ENCODE peak calls at places on chromosomes 4 and X, in eight cellular contexts. D is hepatocyte, C is SK-N-SH, Q is GM23338, X is neural progenitor cell, W is PC-3, O is MM.1S, L is HCT116. F is an unnamed sample.

GRCh38 chrX:134926864-134927263 is 63.9 kb upstream of the SMIM10 start:
- DNase-seq in O (no peak), X (no peak), Q (no peak), C (no peak), W (no peak), D (no peak), L (no peak), F (no peak)

GRCh38 chr4:52173470-52174055 is 122.5 kb downstream of the SPATA18 start:
- DNase-seq in C (no peak), D (no peak), X (no peak), L (no peak), Q (no peak), O (no peak), W (no peak), F (no peak)

GRCh38 chr4:153735901-153736461 is 23.8 kb downstream of the RNF175 start:
- DNase-seq in D (no peak), X (no peak), W (peak), C (no peak), L (no peak), Q (no peak), O (no peak), F (no peak)

GRCh38 chr4:111905511-111905910 is 239.7 kb upstream of the FAM241A start:
- DNase-seq in X (no peak), C (no peak), O (no peak), D (no peak), L (no peak), Q (no peak), W (no peak), F (no peak)

GRCh38 chr4:7103031-7103598 is 35.3 kb upstream of the GRPEL1 start:
- DNase-seq in O (peak), Q (peak), C (peak), L (peak), W (peak), D (peak), X (peak), F (peak)

GRCh38 chr4:90215286-90215685 is 88.1 kb downstream of the CCSER1 start:
- DNase-seq in D (peak), C (no peak), L (no peak), O (peak), Q (no peak), X (no peak), W (peak), F (no peak)

GRCh38 chrX:30280428-30280827 is 28.8 kb downstream of the NR0B1 start:
- DNase-seq in C (no peak), O (no peak), D (no peak), L (no peak), Q (no peak), W (no peak), X (no peak), F (no peak)

GRCh38 chr4:8762356-8762755 is 109.3 kb downstream of the HMX1 start:
- DNase-seq in C (no peak), D (no peak), Q (no peak), O (no peak), L (no peak), W (no peak), X (no peak), F (no peak)

GRCh38 chrX:31500920-31501319 is 429.1 kb upstream of the FTHL17 start:
- DNase-seq in W (no peak), C (no peak), Q (peak), L (no peak), X (no peak), D (no peak), O (peak), F (no peak)

GRCh38 chr4:83569967-83570366 is 34.1 kb downstream of the GPAT3 start:
- DNase-seq in D (no peak), Q (no peak), C (no peak), X (no peak), L (no peak), O (no peak), W (peak), F (peak)

GRCh38 chr4:165384608-165385007 is 5.8 kb downstream of the CPE start:
- DNase-seq in O (no peak), X (no peak), D (peak), W (no peak), Q (peak), L (no peak), C (peak), F (no peak)

GRCh38 chr4:188781655-188782054 is 642.4 kb downstream of the TRIML1 start:
- DNase-seq in X (peak), C (peak), W (peak), Q (peak), D (peak), O (peak), L (peak), F (no peak)

GRCh38 chr4:180832086-180832485 is 1411.1 kb upstream of the TENM3 start:
- DNase-seq in C (no peak), L (no peak), X (peak), O (no peak), W (peak), Q (peak), D (no peak), F (peak)

GRCh38 chr4:152709675-152710438 is 30.1 kb upstream of the TMEM154 start:
- DNase-seq in Q (peak), D (no peak), W (peak), X (no peak), C (no peak), L (no peak), O (peak), F (no peak)

GRCh38 chrX:103329991-103330390 is at the start of gene TCEAL7:
- DNase-seq in X (peak), D (peak), O (no peak), L (no peak), C (peak), W (no peak), Q (peak), F (no peak)

GRCh38 chr4:114599231-114600065 is 841 bp downstream of the UGT8 start:
- DNase-seq in C (peak), X (peak), D (peak), O (no peak), W (no peak), Q (peak), L (peak), F (peak)

GRCh38 chrX:147978931-147979330 is 2.2 kb upstream of the FMR1NB start:
- DNase-seq in L (no peak), C (no peak), W (peak), Q (no peak), X (no peak), D (no peak), O (no peak), F (no peak)

GRCh38 chr4:52103314-52103713 is 52.2 kb downstream of the SPATA18 start:
- DNase-seq in X (peak), C (peak), O (no peak), L (no peak), W (peak), Q (peak), D (peak), F (no peak)

GRCh38 chr4:7389101-7389701 is 45.5 kb downstream of the PSAPL1 start:
- DNase-seq in O (no peak), W (no peak), D (no peak), X (no peak), L (no peak), C (peak), Q (no peak), F (no peak)

GRCh38 chr4:3773552-3774001 is 7.4 kb downstream of the ADRA2C start:
- DNase-seq in X (no peak), D (no peak), C (no peak), O (no peak), W (no peak), L (no peak), Q (no peak), F (no peak)

GRCh38 chr4:107718351-107718965 is 1.6 kb downstream of the PAPSS1 start:
- DNase-seq in D (no peak), X (no peak), C (no peak), Q (no peak), L (no peak), O (peak), W (peak), F (peak)

GRCh38 chrX:130174051-130174704 is 2.4 kb downstream of the RAB33A start:
- DNase-seq in C (peak), Q (no peak), X (no peak), O (no peak), W (peak), D (no peak), L (no peak), F (no peak)

GRCh38 chrX:20315140-20315539 is 48.4 kb upstream of the RPS6KA3 start:
- DNase-seq in Q (no peak), W (no peak), X (no peak), O (peak), C (no peak), L (no peak), D (peak), F (peak)

GRCh38 chr4:103207673-103208072 is 9.5 kb upstream of the CENPE start:
- DNase-seq in O (no peak), C (no peak), W (peak), X (peak), L (peak), Q (peak), D (peak), F (no peak)

GRCh38 chrX:68754406-68754805 is 74.4 kb upstream of the EFNB1 start:
- DNase-seq in X (no peak), D (no peak), O (no peak), Q (no peak), L (no peak), W (no peak), C (no peak), F (no peak)

GRCh38 chrX:54794004-54794403 is 4.1 kb downstream of the ITIH6 start:
- DNase-seq in W (no peak), D (no peak), X (no peak), Q (no peak), L (no peak), C (no peak), O (no peak), F (no peak)

GRCh38 chrX:43860646-43861370 is 21.4 kb downstream of the MAOB start:
- DNase-seq in C (peak), Q (no peak), O (no peak), W (peak), L (peak), X (no peak), D (no peak), F (no peak)

GRCh38 chr4:140252144-140252741 is 98.3 kb upstream of the MAML3 start:
- DNase-seq in W (peak), Q (peak), C (peak), L (no peak), X (peak), O (no peak), D (peak), F (peak)

GRCh38 chr4:7464259-7464655 is 29.5 kb upstream of the PSAPL1 start:
- DNase-seq in W (no peak), D (no peak), O (no peak), Q (no peak), L (no peak), C (no peak), X (peak), F (no peak)

GRCh38 chrX:41589634-41590270 is 99.0 kb upstream of the GPR34 start:
- DNase-seq in Q (no peak), O (no peak), L (no peak), D (peak), C (no peak), W (no peak), X (no peak), F (no peak)

GRCh38 chr4:25925486-25926201 is 11.6 kb downstream of the SMIM20 start:
- DNase-seq in O (peak), D (peak), X (peak), L (peak), C (peak), Q (peak), W (peak), F (peak)

GRCh38 chr4:92862509-92862908 is 558.7 kb downstream of the GRID2 start:
- DNase-seq in Q (no peak), W (no peak), O (no peak), L (no peak), D (no peak), C (no peak), X (no peak), F (no peak)

GRCh38 chr4:23945521-23946017 is 55.7 kb upstream of the PPARGC1A start:
- DNase-seq in W (peak), X (no peak), Q (no peak), L (no peak), C (no peak), O (no peak), D (peak), F (no peak)

GRCh38 chr4:56976283-56976877 is 1.0 kb downstream of the NOA1 start:
- DNase-seq in D (no peak), Q (peak), X (no peak), C (no peak), O (peak), L (no peak), W (no peak), F (peak)

GRCh38 chrX:7515681-7516413 is 327.1 kb upstream of the VCX start:
- DNase-seq in C (no peak), L (no peak), Q (peak), W (peak), O (no peak), D (no peak), X (no peak), F (no peak)

GRCh38 chrX:39810901-39811300 is 286.9 kb downstream of the BCOR start:
- DNase-seq in O (no peak), D (no peak), C (no peak), L (no peak), W (no peak), X (no peak), Q (no peak), F (no peak)

DNA sequence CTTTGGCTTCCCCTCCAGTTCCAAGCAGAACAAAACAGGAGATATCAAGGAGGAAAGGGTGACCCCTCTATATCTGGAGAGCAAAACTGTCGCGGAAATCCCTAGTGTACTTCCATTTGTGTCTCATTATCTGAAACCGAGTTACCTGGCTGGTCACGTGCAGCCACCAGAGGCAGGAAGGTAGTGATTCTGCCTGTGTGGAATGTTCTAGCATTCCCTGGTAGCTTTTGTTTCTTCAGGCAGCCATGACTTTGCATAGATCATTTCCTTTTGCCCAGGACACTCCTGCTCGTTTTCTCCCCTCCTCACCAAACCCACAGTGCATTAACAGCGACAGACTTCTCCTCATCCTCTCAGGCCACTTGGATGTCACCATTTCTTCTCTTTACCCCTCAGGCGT is 107.9 kb downstream of the PTTG2 start:
- DNase-seq in Q (no peak), W (no peak), D (no peak), L (no peak), O (no peak), C (no peak), X (no peak), F (no peak)
- H3K4me3 ChIP-seq in Q (no peak), W (no peak), D (no peak), L (no peak), O (no peak), C (no peak), X (no peak), F (no peak)

GRCh38 chrX:51361251-51361650 is 28.6 kb downstream of the NUDT10 start:
- DNase-seq in X (peak), W (no peak), O (no peak), L (no peak), C (no peak), Q (peak), D (no peak), F (no peak)
- TF ChIP-seq EZH2phosphoT487 in X (no peak), W (no peak), O (no peak), L (no peak), C (no peak), Q (no peak), D (no peak), F (no peak)

GRCh38 chr4:18071894-18072293 is 50.3 kb upstream of the LCORL start:
- DNase-seq in X (no peak), L (no peak), Q (no peak), W (no peak), C (no peak), O (no peak), D (no peak), F (no peak)

GRCh38 chr4:18081708-18082107 is 60.2 kb upstream of the LCORL start:
- DNase-seq in X (no peak), Q (no peak), L (no peak), O (no peak), C (no peak), W (no peak), D (no peak), F (no peak)

GRCh38 chr4:18077808-18078207 is 56.3 kb upstream of the LCORL start:
- DNase-seq in X (no peak), L (no peak), Q (no peak), O (peak), C (no peak), W (no peak), D (no peak), F (no peak)

DNA sequence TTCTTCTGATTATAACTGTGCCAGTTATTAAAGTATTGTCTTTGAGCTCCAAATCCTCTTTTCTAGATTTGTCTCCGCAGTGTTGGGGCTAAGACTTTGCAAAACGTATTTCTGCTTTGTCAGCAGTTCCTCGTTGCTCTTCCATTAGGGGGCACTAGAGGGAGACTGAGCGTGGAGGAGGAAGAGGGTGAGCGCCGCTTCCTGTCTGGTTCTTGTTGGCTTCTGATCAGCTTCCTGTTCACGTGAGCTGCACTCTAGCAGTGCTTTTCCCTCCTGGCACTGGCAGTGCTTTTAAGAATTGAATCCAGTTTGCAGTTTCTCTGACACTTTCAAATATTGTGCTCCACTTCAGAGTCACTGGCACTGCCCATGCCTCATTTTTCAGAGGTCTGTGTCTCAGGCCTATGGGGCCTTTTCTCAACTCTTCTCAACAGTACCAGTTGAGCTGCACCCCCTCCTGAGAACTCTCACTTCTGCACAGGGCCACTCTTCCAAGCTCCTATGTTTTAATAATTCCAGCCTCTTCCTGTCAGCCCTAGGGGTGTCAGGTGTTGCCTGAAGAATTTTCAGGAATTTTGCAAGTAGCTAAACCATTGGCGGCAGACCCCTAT is 54.4 kb upstream of the LCORL start:
- DNase-seq in Q (peak), L (peak), O (peak), D (peak), C (peak), X (peak), W (peak), F (peak)
- TF ChIP-seq CTCF in Q (peak), L (peak), O (peak), D (peak), C (peak), X (peak), W (peak), F (peak)

DNA sequence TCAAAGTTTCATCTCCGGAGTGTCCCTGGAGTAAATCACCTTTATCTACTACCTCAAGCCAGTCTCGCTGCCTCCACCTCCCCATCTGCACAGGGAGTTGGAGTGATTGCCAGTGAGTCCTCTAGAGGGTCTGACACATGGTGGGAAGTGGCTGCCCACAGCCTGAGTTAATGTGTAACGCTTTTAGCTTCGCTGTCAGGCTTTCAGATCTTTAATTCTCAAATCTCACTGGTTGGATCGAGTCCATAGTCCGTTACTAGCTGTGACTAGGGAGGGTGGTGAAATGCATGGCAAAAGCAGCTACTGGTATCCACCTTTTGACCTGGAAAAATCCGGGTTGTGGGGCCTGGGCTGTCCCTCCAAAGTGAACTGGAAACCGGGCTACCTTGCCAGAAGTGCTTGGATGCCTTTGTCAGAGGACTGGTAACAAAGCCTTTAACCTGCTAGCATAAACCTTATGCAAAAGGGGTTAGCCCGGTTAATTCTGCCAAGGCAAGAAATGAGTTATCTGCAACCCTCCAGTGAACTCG is 5.0 kb upstream of the WDR1 start:
- DNase-seq in X (no peak), D (peak), L (no peak), W (no peak), O (no peak), Q (no peak), C (no peak), F (no peak)
- H3K4me3 ChIP-seq in X (no peak), D (no peak), L (no peak), W (no peak), O (no peak), Q (no peak), C (no peak), F (no peak)

F was measured in OCI-LY7.